ENCODE peak calls at places on chromosomes 3 and 15, in six cellular contexts. W, L, H, M, T and V are unnamed samples.

GRCh38 chr3:59446775-59447465 is 397.1 kb upstream of the CFAP20DC start:
- DNase-seq in W (no peak), M (no peak), L (no peak), T (no peak), H (no peak), V (no peak)

GRCh38 chr3:183317886-183318845 is 65.1 kb downstream of the B3GNT5 start:
- DNase-seq in T (no peak), H (no peak), M (no peak), W (no peak), L (no peak), V (no peak)

GRCh38 chr15:99606646-99607045 is 40.9 kb downstream of the MEF2A start:
- DNase-seq in T (no peak), H (no peak), W (no peak), L (no peak), M (no peak), V (no peak)

GRCh38 chr15:33296050-33296449 is 14.7 kb upstream of the RYR3 start:
- DNase-seq in L (no peak), M (no peak), T (no peak), H (no peak), W (no peak), V (no peak)

GRCh38 chr3:188037965-188038581 is 115.9 kb upstream of the LPP start:
- DNase-seq in L (no peak), M (no peak), H (no peak), T (no peak), W (no peak), V (no peak)

GRCh38 chr3:13414040-13414729 is 5.9 kb downstream of the NUP210 start:
- DNase-seq in W (no peak), L (no peak), H (no peak), M (no peak), T (peak), V (no peak)

GRCh38 chr15:40307421-40308165 is at the start of gene PLCB2:
- DNase-seq in H (peak), W (peak), M (no peak), L (no peak), T (peak), V (no peak)

GRCh38 chr3:40312661-40313226 is 3.2 kb downstream of the EIF1B start:
- DNase-seq in W (no peak), L (no peak), T (no peak), H (no peak), M (no peak), V (no peak)

GRCh38 chr3:31096661-31097060 is 202.2 kb upstream of the GADL1 start:
- DNase-seq in T (no peak), M (no peak), L (no peak), H (no peak), W (no peak), V (no peak)

GRCh38 chr3:51719413-51720025 is 12.7 kb downstream of the GRM2 start:
- DNase-seq in W (no peak), H (no peak), M (no peak), T (no peak), L (no peak), V (no peak)

GRCh38 chr3:120568624-120569023 is 27.5 kb upstream of the NDUFB4 start:
- DNase-seq in H (no peak), T (no peak), W (no peak), M (no peak), L (no peak), V (no peak)

GRCh38 chr15:42447599-42447998 is 43.3 kb downstream of the ZNF106 start:
- DNase-seq in H (no peak), W (no peak), L (no peak), T (no peak), M (no peak), V (no peak)

GRCh38 chr3:101687142-101687931 is 819 bp upstream of the RPL24 start:
- DNase-seq in M (no peak), L (no peak), H (no peak), W (no peak), T (no peak), V (no peak)

GRCh38 chr15:78727561-78727960 is 83.7 kb downstream of the ADAMTS7 start:
- DNase-seq in L (peak), T (no peak), W (no peak), H (no peak), M (no peak), V (no peak)

GRCh38 chr3:46693038-46693896 is at the start of gene ALS2CL:
- DNase-seq in M (peak), T (no peak), H (peak), W (peak), L (peak), V (peak)